ENCODE peak calls at places on chromosome 7, in seven cellular contexts. One of them, this sample, is unnamed.

GRCh38 chr7:148809856-148810255 is 74.2 kb downstream of the EZH2 start:
- DNase-seq in fibroblast of the aortic adventitia: no peak
- DNase-seq in OCI-LY7: no peak
- DNase-seq in Caco-2: no peak
- DNase-seq in heart right ventricle: no peak
- DNase-seq in cardiac fibroblast: no peak
- DNase-seq in cardiac muscle cell: no peak
- DNase-seq in this sample: no peak

GRCh38 chr7:135620447-135620846 is 41.9 kb upstream of the STMP1 start:
- DNase-seq in fibroblast of the aortic adventitia: no peak
- DNase-seq in OCI-LY7: no peak
- DNase-seq in Caco-2: no peak
- DNase-seq in heart right ventricle: no peak
- DNase-seq in cardiac fibroblast: no peak
- DNase-seq in cardiac muscle cell: no peak
- DNase-seq in this sample: no peak

GRCh38 chr7:33754933-33755928 is 150.1 kb upstream of the BMPER start:
- DNase-seq in fibroblast of the aortic adventitia: no peak
- DNase-seq in OCI-LY7: no peak
- DNase-seq in Caco-2: no peak
- DNase-seq in heart right ventricle: no peak
- DNase-seq in cardiac fibroblast: no peak
- DNase-seq in cardiac muscle cell: no peak
- DNase-seq in this sample: no peak

GRCh38 chr7:137978464-137979237 is 23.2 kb downstream of the CREB3L2 start:
- DNase-seq in fibroblast of the aortic adventitia: peak
- DNase-seq in OCI-LY7: no peak
- DNase-seq in Caco-2: no peak
- DNase-seq in heart right ventricle: peak
- DNase-seq in cardiac fibroblast: peak
- DNase-seq in cardiac muscle cell: no peak
- DNase-seq in this sample: peak

GRCh38 chr7:43565786-43566185 is 17.1 kb upstream of the STK17A start:
- DNase-seq in fibroblast of the aortic adventitia: no peak
- DNase-seq in OCI-LY7: no peak
- DNase-seq in Caco-2: no peak
- DNase-seq in heart right ventricle: no peak
- DNase-seq in cardiac fibroblast: no peak
- DNase-seq in cardiac muscle cell: no peak
- DNase-seq in this sample: peak

GRCh38 chr7:82131224-82131623 is 312.4 kb downstream of the CACNA2D1 start:
- DNase-seq in fibroblast of the aortic adventitia: no peak
- DNase-seq in OCI-LY7: no peak
- DNase-seq in Caco-2: no peak
- DNase-seq in heart right ventricle: no peak
- DNase-seq in cardiac fibroblast: no peak
- DNase-seq in cardiac muscle cell: no peak
- DNase-seq in this sample: no peak

GRCh38 chr7:37007319-37007718 is 283.0 kb upstream of the AOAH start:
- DNase-seq in fibroblast of the aortic adventitia: no peak
- DNase-seq in OCI-LY7: no peak
- DNase-seq in Caco-2: no peak
- DNase-seq in heart right ventricle: no peak
- DNase-seq in cardiac fibroblast: no peak
- DNase-seq in cardiac muscle cell: no peak
- DNase-seq in this sample: no peak

GRCh38 chr7:14000247-14000646 is 10.8 kb upstream of the ETV1 start:
- DNase-seq in fibroblast of the aortic adventitia: peak
- DNase-seq in OCI-LY7: no peak
- DNase-seq in Caco-2: no peak
- DNase-seq in heart right ventricle: no peak
- DNase-seq in cardiac fibroblast: no peak
- DNase-seq in cardiac muscle cell: no peak
- DNase-seq in this sample: no peak

GRCh38 chr7:81956520-81956919 is 186.7 kb upstream of the HGF start:
- DNase-seq in fibroblast of the aortic adventitia: peak
- DNase-seq in OCI-LY7: peak
- DNase-seq in Caco-2: peak
- DNase-seq in heart right ventricle: no peak
- DNase-seq in cardiac fibroblast: peak
- DNase-seq in cardiac muscle cell: peak
- DNase-seq in this sample: peak

GRCh38 chr7:135169141-135169935 is 1.2 kb downstream of the CYREN start:
- DNase-seq in fibroblast of the aortic adventitia: peak
- DNase-seq in OCI-LY7: peak
- DNase-seq in Caco-2: peak
- DNase-seq in heart right ventricle: peak
- DNase-seq in cardiac fibroblast: peak
- DNase-seq in cardiac muscle cell: peak
- DNase-seq in this sample: no peak

GRCh38 chr7:133512560-133512959 is 259.7 kb downstream of the EXOC4 start:
- DNase-seq in fibroblast of the aortic adventitia: peak
- DNase-seq in OCI-LY7: no peak
- DNase-seq in Caco-2: no peak
- DNase-seq in heart right ventricle: no peak
- DNase-seq in cardiac fibroblast: peak
- DNase-seq in cardiac muscle cell: no peak
- DNase-seq in this sample: peak

GRCh38 chr7:133051066-133051465 is 30.8 kb downstream of the CHCHD3 start:
- DNase-seq in fibroblast of the aortic adventitia: peak
- DNase-seq in OCI-LY7: peak
- DNase-seq in Caco-2: peak
- DNase-seq in heart right ventricle: no peak
- DNase-seq in cardiac fibroblast: peak
- DNase-seq in cardiac muscle cell: peak
- DNase-seq in this sample: peak

GRCh38 chr7:108236681-108237415 is 106.7 kb upstream of the LAMB4 start:
- DNase-seq in fibroblast of the aortic adventitia: no peak
- DNase-seq in OCI-LY7: no peak
- DNase-seq in Caco-2: peak
- DNase-seq in heart right ventricle: no peak
- DNase-seq in cardiac fibroblast: no peak
- DNase-seq in cardiac muscle cell: peak
- DNase-seq in this sample: no peak

GRCh38 chr7:130732980-130733865 is 784 bp downstream of the KLF14 start:
- DNase-seq in fibroblast of the aortic adventitia: no peak
- DNase-seq in OCI-LY7: no peak
- DNase-seq in Caco-2: peak
- DNase-seq in heart right ventricle: peak
- DNase-seq in cardiac fibroblast: no peak
- DNase-seq in cardiac muscle cell: peak
- DNase-seq in this sample: no peak

GRCh38 chr7:98598846-98599615 is 18.1 kb upstream of the NPTX2 start:
- DNase-seq in fibroblast of the aortic adventitia: no peak
- DNase-seq in OCI-LY7: no peak
- DNase-seq in Caco-2: no peak
- DNase-seq in heart right ventricle: no peak
- DNase-seq in cardiac fibroblast: no peak
- DNase-seq in cardiac muscle cell: no peak
- DNase-seq in this sample: no peak

GRCh38 chr7:114345494-114345893 is 69.1 kb upstream of the FOXP2 start:
- DNase-seq in fibroblast of the aortic adventitia: peak
- DNase-seq in OCI-LY7: no peak
- DNase-seq in Caco-2: no peak
- DNase-seq in heart right ventricle: no peak
- DNase-seq in cardiac fibroblast: peak
- DNase-seq in cardiac muscle cell: no peak
- DNase-seq in this sample: peak

GRCh38 chr7:151754142-151754590 is 122.7 kb downstream of the PRKAG2 start:
- DNase-seq in fibroblast of the aortic adventitia: peak
- DNase-seq in OCI-LY7: peak
- DNase-seq in Caco-2: peak
- DNase-seq in heart right ventricle: peak
- DNase-seq in cardiac fibroblast: peak
- DNase-seq in cardiac muscle cell: peak
- DNase-seq in this sample: peak

GRCh38 chr7:12130664-12131063 is 80.4 kb upstream of the TMEM106B start:
- DNase-seq in fibroblast of the aortic adventitia: peak
- DNase-seq in OCI-LY7: no peak
- DNase-seq in Caco-2: no peak
- DNase-seq in heart right ventricle: no peak
- DNase-seq in cardiac fibroblast: no peak
- DNase-seq in cardiac muscle cell: no peak
- DNase-seq in this sample: peak

GRCh38 chr7:25711940-25712339 is 440.1 kb upstream of the NFE2L3 start:
- DNase-seq in fibroblast of the aortic adventitia: no peak
- DNase-seq in OCI-LY7: no peak
- DNase-seq in Caco-2: no peak
- DNase-seq in heart right ventricle: no peak
- DNase-seq in cardiac fibroblast: no peak
- DNase-seq in cardiac muscle cell: no peak
- DNase-seq in this sample: no peak

GRCh38 chr7:50531928-50532327 is 33.3 kb downstream of the DDC start:
- DNase-seq in fibroblast of the aortic adventitia: no peak
- DNase-seq in OCI-LY7: no peak
- DNase-seq in Caco-2: no peak
- DNase-seq in heart right ventricle: no peak
- DNase-seq in cardiac fibroblast: no peak
- DNase-seq in cardiac muscle cell: no peak
- DNase-seq in this sample: peak

DNA sequence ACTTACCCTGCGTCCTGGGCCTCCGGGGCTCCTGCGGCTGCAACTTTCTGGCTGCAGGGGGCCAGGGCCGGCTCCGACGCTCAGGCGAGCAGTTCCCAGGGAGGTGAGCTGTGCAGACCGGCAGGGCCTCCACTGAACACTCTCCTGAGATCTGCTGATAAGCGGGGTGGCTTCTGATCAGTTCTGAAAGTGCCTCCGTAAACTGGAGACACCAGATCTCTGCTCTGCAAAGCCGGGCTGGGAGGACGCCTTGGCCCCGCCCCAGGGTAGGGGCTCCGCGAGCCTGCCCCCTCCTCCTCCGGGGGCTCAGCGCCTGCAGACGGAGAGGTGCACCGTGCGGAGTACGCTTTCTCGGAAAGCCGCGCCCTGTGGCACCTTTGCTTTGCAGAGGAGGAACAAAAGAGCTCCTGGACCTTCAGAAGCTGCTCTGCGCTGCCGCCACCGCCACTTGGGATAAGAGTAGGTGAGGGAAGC is 141.3 kb upstream of the VKORC1L1 start:
- DNase-seq in fibroblast of the aortic adventitia: no peak
- DNase-seq in OCI-LY7: no peak
- DNase-seq in Caco-2: peak
- DNase-seq in heart right ventricle: no peak
- DNase-seq in cardiac fibroblast: peak
- DNase-seq in cardiac muscle cell: peak
- DNase-seq in this sample: peak
- TF ChIP-seq CTCF in fibroblast of the aortic adventitia: no peak
- TF ChIP-seq CTCF in OCI-LY7: no peak
- TF ChIP-seq CTCF in Caco-2: peak
- TF ChIP-seq CTCF in heart right ventricle: no peak
- TF ChIP-seq CTCF in cardiac fibroblast: peak
- TF ChIP-seq CTCF in cardiac muscle cell: peak
- TF ChIP-seq CTCF in this sample: peak

GRCh38 chr7:16063241-16063640 is 358.1 kb downstream of the CRPPA start:
- DNase-seq in fibroblast of the aortic adventitia: no peak
- DNase-seq in OCI-LY7: no peak
- DNase-seq in Caco-2: no peak
- DNase-seq in heart right ventricle: no peak
- DNase-seq in cardiac fibroblast: no peak
- DNase-seq in cardiac muscle cell: no peak
- DNase-seq in this sample: no peak

GRCh38 chr7:16061630-16062029 is 359.7 kb downstream of the CRPPA start:
- DNase-seq in fibroblast of the aortic adventitia: no peak
- DNase-seq in OCI-LY7: no peak
- DNase-seq in Caco-2: no peak
- DNase-seq in heart right ventricle: no peak
- DNase-seq in cardiac fibroblast: no peak
- DNase-seq in cardiac muscle cell: no peak
- DNase-seq in this sample: no peak

GRCh38 chr7:16064316-16064715 is 357.0 kb downstream of the CRPPA start:
- DNase-seq in fibroblast of the aortic adventitia: no peak
- DNase-seq in OCI-LY7: no peak
- DNase-seq in Caco-2: no peak
- DNase-seq in heart right ventricle: no peak
- DNase-seq in cardiac fibroblast: no peak
- DNase-seq in cardiac muscle cell: no peak
- DNase-seq in this sample: no peak

GRCh38 chr7:16062269-16062668 is 359.1 kb downstream of the CRPPA start:
- DNase-seq in fibroblast of the aortic adventitia: peak
- DNase-seq in OCI-LY7: no peak
- DNase-seq in Caco-2: no peak
- DNase-seq in heart right ventricle: no peak
- DNase-seq in cardiac fibroblast: peak
- DNase-seq in cardiac muscle cell: no peak
- DNase-seq in this sample: peak

GRCh38 chr7:16063691-16064090 is 357.6 kb downstream of the CRPPA start:
- DNase-seq in fibroblast of the aortic adventitia: no peak
- DNase-seq in OCI-LY7: no peak
- DNase-seq in Caco-2: no peak
- DNase-seq in heart right ventricle: no peak
- DNase-seq in cardiac fibroblast: peak
- DNase-seq in cardiac muscle cell: no peak
- DNase-seq in this sample: peak
- H3K4me3 ChIP-seq in fibroblast of the aortic adventitia: no peak
- H3K4me3 ChIP-seq in OCI-LY7: no peak
- H3K4me3 ChIP-seq in Caco-2: no peak
- H3K4me3 ChIP-seq in heart right ventricle: peak
- H3K4me3 ChIP-seq in cardiac fibroblast: no peak
- H3K4me3 ChIP-seq in cardiac muscle cell: no peak
- H3K4me3 ChIP-seq in this sample: no peak

GRCh38 chr7:6729492-6730342 is 23.0 kb upstream of the ZNF12 start:
- DNase-seq in fibroblast of the aortic adventitia: peak
- DNase-seq in OCI-LY7: peak
- DNase-seq in Caco-2: peak
- DNase-seq in heart right ventricle: peak
- DNase-seq in cardiac fibroblast: peak
- DNase-seq in cardiac muscle cell: peak
- DNase-seq in this sample: peak
- TF ChIP-seq CTCF in fibroblast of the aortic adventitia: no peak
- TF ChIP-seq CTCF in OCI-LY7: no peak
- TF ChIP-seq CTCF in Caco-2: no peak
- TF ChIP-seq CTCF in heart right ventricle: peak
- TF ChIP-seq CTCF in cardiac fibroblast: no peak
- TF ChIP-seq CTCF in cardiac muscle cell: no peak
- TF ChIP-seq CTCF in this sample: no peak

GRCh38 chr7:129170373-129171021 is 17.9 kb upstream of the SMO start:
- DNase-seq in fibroblast of the aortic adventitia: no peak
- DNase-seq in OCI-LY7: no peak
- DNase-seq in Caco-2: no peak
- DNase-seq in heart right ventricle: no peak
- DNase-seq in cardiac fibroblast: no peak
- DNase-seq in cardiac muscle cell: no peak
- DNase-seq in this sample: no peak

GRCh38 chr7:129166745-129167144 is 21.7 kb upstream of the SMO start:
- DNase-seq in fibroblast of the aortic adventitia: no peak
- DNase-seq in OCI-LY7: peak
- DNase-seq in Caco-2: no peak
- DNase-seq in heart right ventricle: no peak
- DNase-seq in cardiac fibroblast: no peak
- DNase-seq in cardiac muscle cell: no peak
- DNase-seq in this sample: no peak

GRCh38 chr7:129168219-129168991 is 20.0 kb upstream of the SMO start:
- DNase-seq in fibroblast of the aortic adventitia: no peak
- DNase-seq in OCI-LY7: no peak
- DNase-seq in Caco-2: no peak
- DNase-seq in heart right ventricle: no peak
- DNase-seq in cardiac fibroblast: no peak
- DNase-seq in cardiac muscle cell: peak
- DNase-seq in this sample: no peak

GRCh38 chr7:129169705-129170319 is 18.6 kb upstream of the SMO start:
- DNase-seq in fibroblast of the aortic adventitia: no peak
- DNase-seq in OCI-LY7: no peak
- DNase-seq in Caco-2: no peak
- DNase-seq in heart right ventricle: no peak
- DNase-seq in cardiac fibroblast: no peak
- DNase-seq in cardiac muscle cell: no peak
- DNase-seq in this sample: no peak

GRCh38 chr7:129169171-129169643 is 19.2 kb upstream of the SMO start:
- DNase-seq in fibroblast of the aortic adventitia: no peak
- DNase-seq in OCI-LY7: no peak
- DNase-seq in Caco-2: no peak
- DNase-seq in heart right ventricle: peak
- DNase-seq in cardiac fibroblast: peak
- DNase-seq in cardiac muscle cell: peak
- DNase-seq in this sample: peak
- H3K4me3 ChIP-seq in fibroblast of the aortic adventitia: peak
- H3K4me3 ChIP-seq in OCI-LY7: no peak
- H3K4me3 ChIP-seq in Caco-2: no peak
- H3K4me3 ChIP-seq in heart right ventricle: peak
- H3K4me3 ChIP-seq in cardiac fibroblast: peak
- H3K4me3 ChIP-seq in cardiac muscle cell: peak
- H3K4me3 ChIP-seq in this sample: peak